ENCODE peak calls at places on chromosome 7, in seven cellular contexts. L is A549, W is lower leg skin, F is body of pancreas, P is IMR-90, C is HepG2, D is esophagus squamous epithelium. O is an unnamed sample.

GRCh38 chr7:151689196-151689971 is 169.7 kb upstream of the RHEB start:
- DNase-seq in P (no peak), C (no peak), W (peak), L (no peak), F (peak), D (no peak), O (peak)

GRCh38 chr7:27149817-27150567 is 2.4 kb downstream of the HOXA3 start:
- DNase-seq in P (no peak), D (no peak), F (no peak), W (peak), C (no peak), L (no peak), O (no peak)

GRCh38 chr7:157150825-157151412 is 12.2 kb downstream of the UBE3C start:
- DNase-seq in F (peak), D (no peak), W (no peak), L (no peak), C (peak), P (peak), O (no peak)

GRCh38 chr7:4166340-4166739 is 515.8 kb upstream of the FOXK1 start:
- DNase-seq in D (no peak), C (no peak), P (no peak), L (no peak), F (no peak), W (no peak), O (no peak)

GRCh38 chr7:81159402-81159801 is 240.6 kb upstream of the SEMA3C start:
- DNase-seq in D (no peak), F (no peak), L (peak), P (peak), C (peak), W (no peak), O (no peak)

GRCh38 chr7:7051221-7051877 is 131.0 kb upstream of the C1GALT1 start:
- DNase-seq in P (no peak), F (no peak), W (peak), C (no peak), L (peak), D (no peak), O (no peak)

GRCh38 chr7:150313367-150313809 is 9.8 kb upstream of the LRRC61 start:
- DNase-seq in C (no peak), L (no peak), F (no peak), P (no peak), D (no peak), W (no peak), O (no peak)

GRCh38 chr7:15459018-15459621 is 102.7 kb downstream of the AGMO start:
- DNase-seq in L (no peak), P (no peak), W (no peak), F (no peak), C (no peak), D (no peak), O (no peak)

GRCh38 chr7:8143151-8143874 is 118.7 kb downstream of the ICA1 start:
- DNase-seq in L (no peak), W (no peak), C (no peak), F (no peak), D (no peak), P (no peak), O (no peak)

GRCh38 chr7:33298848-33299247 is 169.5 kb downstream of the BBS9 start:
- DNase-seq in F (no peak), W (no peak), P (no peak), L (no peak), D (no peak), C (no peak), O (no peak)

GRCh38 chr7:20236790-20237189 is 19.6 kb upstream of the MACC1 start:
- DNase-seq in F (no peak), D (no peak), W (no peak), L (no peak), C (no peak), P (peak), O (no peak)

GRCh38 chr7:135562720-135563119 is 5.0 kb downstream of the NUP205 start:
- DNase-seq in L (no peak), D (no peak), P (no peak), W (no peak), F (no peak), C (no peak), O (no peak)

GRCh38 chr7:135558337-135558767 is 635 bp downstream of the NUP205 start:
- DNase-seq in C (peak), W (peak), L (peak), D (no peak), F (peak), P (peak), O (peak)

GRCh38 chr7:135552148-135552547 is 5.6 kb upstream of the NUP205 start:
- DNase-seq in L (no peak), D (no peak), W (no peak), C (peak), P (no peak), F (no peak), O (no peak)

GRCh38 chr7:135558881-135559280 is 1.2 kb downstream of the NUP205 start:
- DNase-seq in P (no peak), L (no peak), W (no peak), C (no peak), F (no peak), D (no peak), O (no peak)

DNA sequence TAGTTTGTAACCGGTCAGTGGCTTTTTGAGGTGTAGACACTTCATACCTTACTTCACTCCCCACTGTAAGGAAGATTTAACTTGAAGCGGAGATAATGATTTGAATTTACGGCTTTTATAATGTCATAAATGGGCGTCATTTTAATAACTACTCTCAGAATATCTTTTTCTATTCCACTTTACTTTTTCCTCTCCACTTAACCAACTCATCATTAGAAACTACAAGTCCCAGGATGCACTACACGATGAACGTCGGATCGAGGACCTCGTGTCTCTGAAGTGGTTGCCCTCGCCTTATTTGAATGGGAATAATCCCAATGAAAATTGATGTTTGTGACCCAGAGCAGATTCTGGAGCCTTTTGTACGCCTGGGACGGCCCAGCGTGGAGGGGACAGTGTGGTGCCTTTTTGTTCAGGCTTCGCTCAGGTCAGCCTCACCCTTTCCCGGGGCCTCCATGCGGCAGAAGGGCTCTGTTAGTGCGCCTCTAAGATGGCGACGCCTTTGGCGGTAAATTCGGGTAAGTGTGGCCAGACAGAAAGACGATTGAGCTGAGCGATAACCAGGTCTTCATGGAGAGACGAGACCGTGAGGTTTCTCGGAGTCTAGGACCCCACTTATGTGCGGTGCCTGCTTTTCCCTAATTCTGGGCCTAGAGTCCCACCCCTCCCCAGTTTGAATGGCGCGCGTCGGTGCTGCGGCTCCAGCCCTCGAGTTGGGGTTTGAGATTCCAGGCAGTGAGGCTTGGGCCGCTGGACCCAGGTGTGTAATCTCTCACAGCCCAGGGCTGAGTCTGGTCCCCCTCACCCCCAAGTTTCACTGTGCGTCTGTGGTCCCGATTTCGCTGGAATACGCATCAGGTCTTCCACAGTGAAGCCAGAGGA is at the start of gene NUP205:
- DNase-seq in D (no peak), L (peak), W (peak), C (peak), F (peak), P (peak), O (peak)
- TF ChIP-seq POLR2A in D (peak), L (peak), W (no peak), C (peak), F (peak), P (peak), O (peak)

DNA sequence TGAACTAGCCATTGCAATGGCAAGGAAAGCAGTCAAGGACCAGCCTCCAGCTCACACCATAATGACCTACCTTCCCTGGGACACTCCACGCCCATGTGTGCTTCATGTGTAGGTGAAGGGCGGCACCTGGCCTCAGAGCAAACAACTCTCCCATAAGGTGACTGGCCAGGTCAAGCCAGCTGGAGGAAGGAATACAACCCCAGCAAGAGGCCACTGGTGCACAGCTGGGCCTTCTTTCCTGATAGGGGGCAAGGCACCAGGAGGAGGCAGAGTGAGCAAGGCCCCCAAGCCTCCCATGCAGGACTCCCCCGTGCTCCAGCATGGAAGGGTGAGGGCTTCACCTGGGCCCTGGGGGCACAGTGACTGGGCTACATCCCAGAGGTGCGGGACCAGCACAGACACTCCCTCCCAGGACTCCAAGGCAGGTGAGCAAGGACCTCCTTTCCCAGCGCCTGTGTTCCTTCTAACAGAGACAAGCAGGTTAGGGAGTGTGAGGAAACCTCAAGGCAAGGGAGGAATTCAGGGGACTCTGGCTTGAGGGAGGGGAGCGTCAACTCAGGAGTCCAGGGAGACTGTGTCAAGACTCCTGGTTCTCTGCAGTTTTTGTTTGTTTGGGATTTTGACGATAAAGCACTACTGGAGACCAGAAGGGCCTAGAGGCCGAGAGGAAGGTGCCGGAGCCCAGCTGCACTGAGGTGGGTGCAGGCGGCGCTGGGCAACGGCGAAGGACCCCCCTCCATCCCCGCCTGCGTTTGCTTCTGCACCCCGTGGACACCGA is 1.7 kb downstream of the PTPRN2 start:
- DNase-seq in C (no peak), D (no peak), P (no peak), W (no peak), L (no peak), F (peak), O (no peak)
- TF ChIP-seq POLR2A in C (no peak), D (no peak), P (no peak), W (no peak), L (no peak), F (no peak), O (no peak)

GRCh38 chr7:74083928-74084721 is 521 bp downstream of the LIMK1 start:
- DNase-seq in P (peak), D (no peak), W (peak), L (peak), C (no peak), F (no peak), O (peak)
- TF ChIP-seq POLR2A in P (peak), D (no peak), W (no peak), L (no peak), C (no peak), F (peak), O (no peak)

GRCh38 chr7:99560834-99561734 is 2.6 kb downstream of the ZNF655 start:
- DNase-seq in C (no peak), L (no peak), P (no peak), W (no peak), F (no peak), D (no peak), O (no peak)

GRCh38 chr7:99563650-99564049 is 5.2 kb downstream of the ZNF655 start:
- DNase-seq in P (peak), W (no peak), D (no peak), F (no peak), L (peak), C (no peak), O (peak)

GRCh38 chr7:99562832-99563231 is 4.4 kb downstream of the ZNF655 start:
- DNase-seq in W (peak), F (no peak), P (peak), D (no peak), L (peak), C (peak), O (peak)

GRCh38 chr7:99562114-99562784 is 3.8 kb downstream of the ZNF655 start:
- DNase-seq in W (no peak), P (no peak), L (no peak), D (no peak), F (no peak), C (no peak), O (no peak)

GRCh38 chr7:99561735-99562051 is 3.3 kb downstream of the ZNF655 start:
- DNase-seq in P (no peak), W (no peak), C (no peak), F (no peak), D (no peak), L (no peak), O (no peak)
- TF ChIP-seq POLR2A in P (no peak), W (no peak), C (no peak), F (no peak), D (no peak), L (no peak), O (no peak)

DNA sequence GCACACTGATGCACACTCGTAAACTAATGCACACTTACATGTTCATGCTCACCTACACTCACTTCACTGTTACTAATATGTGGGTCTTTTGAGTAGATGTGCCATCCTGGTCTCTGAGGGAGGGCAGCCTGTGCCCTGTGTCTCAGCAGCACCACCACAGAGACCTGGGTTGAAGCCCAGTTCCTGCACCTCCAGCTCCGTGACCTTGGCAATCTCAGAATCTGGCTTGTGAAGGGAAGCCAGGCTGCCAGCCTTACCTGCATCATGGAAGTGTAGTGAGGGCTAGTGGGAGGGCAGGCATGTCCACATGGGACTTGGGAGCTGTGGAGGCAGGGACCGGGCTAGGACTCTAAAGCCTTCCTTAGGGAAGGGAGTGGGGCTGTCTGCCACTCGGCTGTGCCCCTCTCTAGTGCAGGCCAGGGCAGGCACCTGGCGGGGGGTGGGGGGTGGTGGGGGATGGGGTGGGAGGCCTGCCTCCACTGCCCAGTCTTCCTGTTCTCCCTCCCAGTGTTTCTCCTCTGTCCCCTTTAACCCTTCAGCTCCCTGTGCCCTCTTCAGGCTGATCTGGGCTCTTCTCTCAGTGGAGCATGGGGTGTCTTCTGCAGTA is 8.1 kb downstream of the ADCY1 start:
- DNase-seq in F (peak), W (no peak), C (no peak), P (no peak), L (no peak), D (no peak), O (no peak)
- TF ChIP-seq POLR2A in F (no peak), W (no peak), C (no peak), P (no peak), L (no peak), D (no peak), O (no peak)

GRCh38 chr7:100568936-100569844 is 4.5 kb downstream of the SAP25 start:
- DNase-seq in D (no peak), C (peak), F (peak), P (no peak), W (no peak), L (peak), O (no peak)
- TF ChIP-seq POLR2A in D (no peak), C (peak), F (peak), P (no peak), W (no peak), L (no peak), O (no peak)

GRCh38 chr7:100673302-100673941 is at the start of gene GNB2:
- DNase-seq in W (peak), C (peak), F (peak), L (peak), P (peak), D (peak), O (peak)
- TF ChIP-seq POLR2A in W (no peak), C (peak), F (peak), L (peak), P (peak), D (peak), O (peak)

GRCh38 chr7:51315393-51316261 is 982 bp downstream of the COBL start:
- DNase-seq in D (no peak), F (peak), L (peak), P (no peak), W (no peak), C (peak), O (no peak)
- TF ChIP-seq POLR2A in D (no peak), F (peak), L (no peak), P (no peak), W (no peak), C (peak), O (peak)

DNA sequence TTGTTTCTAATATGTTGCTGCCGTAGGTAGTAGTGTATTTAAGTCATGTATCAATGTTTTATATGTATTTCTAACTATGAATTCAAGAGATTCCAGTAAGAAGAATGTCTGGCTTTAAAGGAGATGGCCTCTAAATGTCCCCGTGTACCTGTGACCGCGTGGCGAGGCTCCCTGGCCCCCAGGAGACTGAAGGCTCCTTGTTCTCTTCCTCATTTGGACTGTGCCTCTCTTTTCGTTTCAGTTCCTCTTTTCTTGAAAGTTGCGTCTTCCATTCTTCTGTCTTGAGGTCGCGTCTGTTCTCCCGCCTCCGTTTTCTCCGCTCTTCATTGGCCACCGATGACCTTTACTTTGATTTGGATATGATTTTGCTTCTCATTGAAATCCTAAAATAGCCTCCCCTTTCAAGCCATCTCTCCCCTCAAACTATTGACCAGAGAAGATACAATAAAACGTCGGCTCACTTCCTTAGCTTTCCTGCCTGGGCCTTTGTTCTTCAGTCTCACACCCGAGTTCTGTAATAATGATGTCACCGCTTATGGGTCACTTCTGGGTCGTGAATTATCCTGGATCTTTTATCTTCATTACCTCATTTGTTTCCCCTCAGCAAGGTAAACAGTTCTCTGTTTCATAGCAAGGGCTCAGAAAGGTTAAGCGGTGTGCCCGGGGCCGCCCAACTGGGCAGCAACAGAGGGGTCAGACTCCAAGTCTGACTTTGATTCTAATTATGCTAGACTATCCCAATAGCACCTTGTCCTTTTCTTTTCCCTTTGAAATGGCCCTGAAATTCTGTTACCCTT is 28.7 kb downstream of the WIPI2 start:
- DNase-seq in C (no peak), D (no peak), W (no peak), L (no peak), F (no peak), P (no peak), O (no peak)
- TF ChIP-seq POLR2A in C (no peak), D (no peak), W (no peak), L (no peak), F (no peak), P (no peak), O (no peak)

GRCh38 chr7:42014625-42015412 is 222.2 kb downstream of the GLI3 start:
- DNase-seq in C (peak), P (peak), W (no peak), L (peak), D (no peak), F (peak), O (peak)
- TF ChIP-seq POLR2A in C (no peak), P (no peak), W (no peak), L (no peak), D (no peak), F (no peak), O (no peak)

O was measured in H54.